ENCODE peak calls at places on chromosomes 11 and 22, in six cellular contexts. D is H9, O is GM06990, P is T-helper 1 cell, T is memory B cell, N is non-pigmented ciliary epithelial cell. B is an unnamed sample.

GRCh38 chr11:26553182-26553581 is 18.9 kb downstream of the MUC15 start:
- DNase-seq in D (no peak), O (no peak), P (no peak), T (no peak), N (no peak), B (no peak)

GRCh38 chr11:65095974-65096806 is at the start of gene VPS51:
- DNase-seq in D (peak), O (peak), P (peak), T (peak), N (peak), B (peak)

GRCh38 chr11:88315015-88315414 is 22.5 kb downstream of the CTSC start:
- DNase-seq in D (no peak), O (no peak), P (no peak), T (no peak), N (no peak), B (no peak)

GRCh38 chr11:82056450-82056849 is 677.2 kb downstream of the FAM181B start:
- DNase-seq in D (no peak), O (no peak), P (no peak), T (no peak), N (no peak), B (no peak)

GRCh38 chr11:10122337-10123197 is 171.5 kb downstream of the SBF2 start:
- DNase-seq in D (no peak), O (no peak), P (no peak), T (no peak), N (peak), B (peak)

GRCh38 chr22:29748248-29748893 is 18.4 kb downstream of the ZMAT5 start:
- DNase-seq in D (no peak), O (no peak), P (no peak), T (no peak), N (no peak), B (peak)

GRCh38 chr11:2928605-2929510 is at the start of gene PHLDA2:
- DNase-seq in D (peak), O (peak), P (peak), T (peak), N (no peak), B (peak)

GRCh38 chr22:23313791-23314567 is 133.7 kb downstream of the BCR start:
- DNase-seq in D (no peak), O (no peak), P (no peak), T (no peak), N (no peak), B (no peak)

GRCh38 chr11:93737904-93738612 is 3.2 kb downstream of the TAF1D start:
- DNase-seq in D (no peak), O (no peak), P (no peak), T (no peak), N (no peak), B (peak)

GRCh38 chr11:101860694-101861371 is 54.0 kb upstream of the CEP126 start:
- DNase-seq in D (peak), O (no peak), P (no peak), T (peak), N (no peak), B (no peak)

GRCh38 chr11:74185695-74186094 is 14.6 kb downstream of the PPME1 start:
- DNase-seq in D (no peak), O (no peak), P (no peak), T (no peak), N (peak), B (no peak)

B was measured in foreskin keratinocyte.